ENCODE peak calls at places on chromosomes 4 and X, in seven cellular contexts. One of them, this sample, is unnamed.

GRCh38 chr4:139655116-139655515 is 10.5 kb upstream of the MGST2 start:
- DNase-seq in GM06990: no peak
- DNase-seq in caudate nucleus: no peak
- DNase-seq in A172: peak
- DNase-seq in activated T-cell treated with anti-CD3 and anti-CD28 coated beads for 1 hour: no peak
- DNase-seq in naive thymus-derived CD8-positive, alpha-beta T cell: no peak
- DNase-seq in SIG-M5: peak
- DNase-seq in this sample: no peak

GRCh38 chr4:138851626-138852443 is 163.7 kb upstream of the NOCT start:
- DNase-seq in A172: no peak
- DNase-seq in GM06990: no peak
- DNase-seq in naive thymus-derived CD8-positive, alpha-beta T cell: no peak
- DNase-seq in SIG-M5: no peak
- DNase-seq in caudate nucleus: peak
- DNase-seq in activated T-cell treated with anti-CD3 and anti-CD28 coated beads for 1 hour: no peak
- DNase-seq in this sample: no peak

GRCh38 chrX:23334871-23335599 is 386 bp downstream of the PTCHD1 start:
- DNase-seq in caudate nucleus: no peak
- DNase-seq in SIG-M5: no peak
- DNase-seq in A172: no peak
- DNase-seq in naive thymus-derived CD8-positive, alpha-beta T cell: no peak
- DNase-seq in GM06990: peak
- DNase-seq in activated T-cell treated with anti-CD3 and anti-CD28 coated beads for 1 hour: no peak
- DNase-seq in this sample: no peak

GRCh38 chr4:112178731-112179130 is 33.5 kb downstream of the FAM241A start:
- DNase-seq in A172: no peak
- DNase-seq in GM06990: no peak
- DNase-seq in activated T-cell treated with anti-CD3 and anti-CD28 coated beads for 1 hour: no peak
- DNase-seq in naive thymus-derived CD8-positive, alpha-beta T cell: no peak
- DNase-seq in SIG-M5: no peak
- DNase-seq in caudate nucleus: no peak
- DNase-seq in this sample: no peak

GRCh38 chr4:187606581-187606980 is 389.0 kb upstream of the ZFP42 start:
- DNase-seq in SIG-M5: no peak
- DNase-seq in activated T-cell treated with anti-CD3 and anti-CD28 coated beads for 1 hour: no peak
- DNase-seq in caudate nucleus: peak
- DNase-seq in naive thymus-derived CD8-positive, alpha-beta T cell: no peak
- DNase-seq in GM06990: no peak
- DNase-seq in A172: peak
- DNase-seq in this sample: peak

GRCh38 chr4:155392486-155393184 is 15.9 kb upstream of the MAP9 start:
- DNase-seq in activated T-cell treated with anti-CD3 and anti-CD28 coated beads for 1 hour: no peak
- DNase-seq in GM06990: no peak
- DNase-seq in caudate nucleus: no peak
- DNase-seq in SIG-M5: no peak
- DNase-seq in naive thymus-derived CD8-positive, alpha-beta T cell: no peak
- DNase-seq in A172: peak
- DNase-seq in this sample: peak

GRCh38 chr4:3452376-3452775 is 10.6 kb downstream of the HGFAC start:
- DNase-seq in GM06990: no peak
- DNase-seq in caudate nucleus: no peak
- DNase-seq in naive thymus-derived CD8-positive, alpha-beta T cell: no peak
- DNase-seq in A172: no peak
- DNase-seq in SIG-M5: no peak
- DNase-seq in activated T-cell treated with anti-CD3 and anti-CD28 coated beads for 1 hour: no peak
- DNase-seq in this sample: no peak

GRCh38 chr4:94909645-94910044 is 151.9 kb downstream of the BMPR1B start:
- DNase-seq in GM06990: no peak
- DNase-seq in caudate nucleus: no peak
- DNase-seq in naive thymus-derived CD8-positive, alpha-beta T cell: no peak
- DNase-seq in activated T-cell treated with anti-CD3 and anti-CD28 coated beads for 1 hour: no peak
- DNase-seq in A172: no peak
- DNase-seq in SIG-M5: no peak
- DNase-seq in this sample: no peak

GRCh38 chr4:123741906-123742305 is 345.3 kb downstream of the SPRY1 start:
- DNase-seq in SIG-M5: no peak
- DNase-seq in naive thymus-derived CD8-positive, alpha-beta T cell: no peak
- DNase-seq in activated T-cell treated with anti-CD3 and anti-CD28 coated beads for 1 hour: no peak
- DNase-seq in A172: no peak
- DNase-seq in caudate nucleus: no peak
- DNase-seq in GM06990: no peak
- DNase-seq in this sample: no peak

GRCh38 chr4:7703669-7704068 is 236.0 kb downstream of the AFAP1 start:
- DNase-seq in A172: peak
- DNase-seq in activated T-cell treated with anti-CD3 and anti-CD28 coated beads for 1 hour: no peak
- DNase-seq in SIG-M5: no peak
- DNase-seq in caudate nucleus: no peak
- DNase-seq in naive thymus-derived CD8-positive, alpha-beta T cell: no peak
- DNase-seq in GM06990: no peak
- DNase-seq in this sample: no peak

GRCh38 chrX:46965125-46965758 is 53.0 kb downstream of the JADE3 start:
- DNase-seq in activated T-cell treated with anti-CD3 and anti-CD28 coated beads for 1 hour: no peak
- DNase-seq in A172: peak
- DNase-seq in caudate nucleus: no peak
- DNase-seq in SIG-M5: no peak
- DNase-seq in naive thymus-derived CD8-positive, alpha-beta T cell: no peak
- DNase-seq in GM06990: no peak
- DNase-seq in this sample: no peak

GRCh38 chr4:26325191-26325590 is 4.4 kb downstream of the RBPJ start:
- DNase-seq in naive thymus-derived CD8-positive, alpha-beta T cell: no peak
- DNase-seq in caudate nucleus: no peak
- DNase-seq in GM06990: no peak
- DNase-seq in activated T-cell treated with anti-CD3 and anti-CD28 coated beads for 1 hour: no peak
- DNase-seq in SIG-M5: no peak
- DNase-seq in A172: peak
- DNase-seq in this sample: no peak

GRCh38 chrX:110733166-110733565 is 62.5 kb downstream of the CHRDL1 start:
- DNase-seq in caudate nucleus: no peak
- DNase-seq in activated T-cell treated with anti-CD3 and anti-CD28 coated beads for 1 hour: no peak
- DNase-seq in GM06990: no peak
- DNase-seq in A172: no peak
- DNase-seq in naive thymus-derived CD8-positive, alpha-beta T cell: no peak
- DNase-seq in SIG-M5: no peak
- DNase-seq in this sample: no peak